ENCODE peak calls at places on chromosome 4, in four cellular contexts. One of them, this sample, is unnamed.

GRCh38 chr4:75512336-75513211 is 1.6 kb downstream of the RCHY1 start:
- DNase-seq in fibroblast of lung: peak; percentile 41
- DNase-seq in bronchial epithelial cell: peak; percentile 18
- DNase-seq in brain microvascular endothelial cell: no peak
- DNase-seq in this sample: no peak

GRCh38 chr4:13705521-13706035 is 78.1 kb upstream of the BOD1L1 start:
- DNase-seq in fibroblast of lung: no peak
- DNase-seq in bronchial epithelial cell: peak; percentile 55
- DNase-seq in brain microvascular endothelial cell: no peak
- DNase-seq in this sample: no peak

GRCh38 chr4:41319553-41319952 is 62.8 kb downstream of the UCHL1 start:
- DNase-seq in fibroblast of lung: no peak
- DNase-seq in bronchial epithelial cell: peak; percentile 72
- DNase-seq in brain microvascular endothelial cell: no peak
- DNase-seq in this sample: peak; percentile 32

GRCh38 chr4:152064753-152065152 is 303.9 kb upstream of the GATB start:
- DNase-seq in fibroblast of lung: no peak
- DNase-seq in bronchial epithelial cell: peak; percentile 4
- DNase-seq in brain microvascular endothelial cell: no peak
- DNase-seq in this sample: no peak

GRCh38 chr4:15753786-15754185 is 24.3 kb upstream of the CD38 start:
- DNase-seq in fibroblast of lung: no peak
- DNase-seq in bronchial epithelial cell: no peak
- DNase-seq in brain microvascular endothelial cell: peak; percentile 65
- DNase-seq in this sample: no peak

GRCh38 chr4:2797545-2798305 is 4.8 kb downstream of the SH3BP2 start:
- DNase-seq in fibroblast of lung: no peak
- DNase-seq in bronchial epithelial cell: no peak
- DNase-seq in brain microvascular endothelial cell: no peak
- DNase-seq in this sample: peak; percentile 61

GRCh38 chr4:101972791-101973190 is 182.3 kb downstream of the BANK1 start:
- DNase-seq in fibroblast of lung: no peak
- DNase-seq in bronchial epithelial cell: peak; percentile 89
- DNase-seq in brain microvascular endothelial cell: no peak
- DNase-seq in this sample: no peak

GRCh38 chr4:1329408-1330371 is 17.3 kb upstream of the UVSSA start:
- DNase-seq in fibroblast of lung: peak; percentile 9
- DNase-seq in bronchial epithelial cell: no peak
- DNase-seq in brain microvascular endothelial cell: no peak
- DNase-seq in this sample: no peak

GRCh38 chr4:125303821-125304220 is 10.9 kb upstream of the FAT4 start:
- DNase-seq in fibroblast of lung: no peak
- DNase-seq in bronchial epithelial cell: no peak
- DNase-seq in brain microvascular endothelial cell: no peak
- DNase-seq in this sample: no peak

GRCh38 chr4:39526810-39527295 is 386 bp downstream of the UGDH start:
- DNase-seq in fibroblast of lung: no peak
- DNase-seq in bronchial epithelial cell: no peak
- DNase-seq in brain microvascular endothelial cell: no peak
- DNase-seq in this sample: no peak

GRCh38 chr4:95510145-95510544 is 38.6 kb downstream of the UNC5C start:
- DNase-seq in fibroblast of lung: peak; percentile 59
- DNase-seq in bronchial epithelial cell: peak; percentile 38
- DNase-seq in brain microvascular endothelial cell: peak; percentile 32
- DNase-seq in this sample: peak; percentile 21

GRCh38 chr4:103092245-103092644 is 7.4 kb downstream of the BDH2 start:
- DNase-seq in fibroblast of lung: no peak
- DNase-seq in bronchial epithelial cell: no peak
- DNase-seq in brain microvascular endothelial cell: no peak
- DNase-seq in this sample: no peak

GRCh38 chr4:150224896-150225591 is 146.8 kb downstream of the DCLK2 start:
- DNase-seq in fibroblast of lung: peak; percentile 93
- DNase-seq in bronchial epithelial cell: peak; percentile 28
- DNase-seq in brain microvascular endothelial cell: peak; percentile 93
- DNase-seq in this sample: no peak

GRCh38 chr4:30875659-30876269 is 155.6 kb downstream of the PCDH7 start:
- DNase-seq in fibroblast of lung: no peak
- DNase-seq in bronchial epithelial cell: peak; percentile 89
- DNase-seq in brain microvascular endothelial cell: no peak
- DNase-seq in this sample: no peak

GRCh38 chr4:61200991-61201526 is 933 bp downstream of the ADGRL3 start:
- DNase-seq in fibroblast of lung: peak; percentile 49
- DNase-seq in bronchial epithelial cell: no peak
- DNase-seq in brain microvascular endothelial cell: peak; percentile 45
- DNase-seq in this sample: peak; percentile 26

GRCh38 chr4:169307581-169307980 is 36.8 kb upstream of the SH3RF1 start:
- DNase-seq in fibroblast of lung: no peak
- DNase-seq in bronchial epithelial cell: peak; percentile 92
- DNase-seq in brain microvascular endothelial cell: no peak
- DNase-seq in this sample: no peak

DNA sequence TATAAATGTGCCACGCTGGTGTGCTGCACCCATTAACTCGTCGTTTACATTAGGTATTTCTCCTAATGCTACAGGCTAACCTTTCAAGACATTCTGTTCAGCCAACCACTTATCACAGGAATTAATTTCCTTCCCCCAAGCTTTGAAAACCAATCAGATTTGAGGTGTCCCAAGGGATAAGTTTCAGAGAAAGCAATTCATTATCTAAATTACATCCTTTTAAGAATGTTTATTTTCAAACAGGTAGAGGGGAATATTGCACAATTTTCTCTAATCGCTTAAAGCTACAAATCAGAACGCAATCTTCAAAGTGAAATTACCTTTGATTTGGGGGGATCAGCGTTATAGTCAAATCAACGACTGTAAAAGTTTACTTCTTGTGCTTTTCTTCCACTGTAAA is 1.6 kb downstream of the CLOCK start:
- DNase-seq in fibroblast of lung: peak; percentile 21
- DNase-seq in bronchial epithelial cell: peak; percentile 57
- DNase-seq in brain microvascular endothelial cell: no peak
- DNase-seq in this sample: no peak
- H3K4me3 ChIP-seq in fibroblast of lung: peak overlapping the region; percentile 94
- H3K4me3 ChIP-seq in bronchial epithelial cell: peak overlapping the region; percentile 82
- H3K4me3 ChIP-seq in brain microvascular endothelial cell: peak overlapping the region; percentile 72
- H3K4me3 ChIP-seq in this sample: peak overlapping the region; percentile 91

DNA sequence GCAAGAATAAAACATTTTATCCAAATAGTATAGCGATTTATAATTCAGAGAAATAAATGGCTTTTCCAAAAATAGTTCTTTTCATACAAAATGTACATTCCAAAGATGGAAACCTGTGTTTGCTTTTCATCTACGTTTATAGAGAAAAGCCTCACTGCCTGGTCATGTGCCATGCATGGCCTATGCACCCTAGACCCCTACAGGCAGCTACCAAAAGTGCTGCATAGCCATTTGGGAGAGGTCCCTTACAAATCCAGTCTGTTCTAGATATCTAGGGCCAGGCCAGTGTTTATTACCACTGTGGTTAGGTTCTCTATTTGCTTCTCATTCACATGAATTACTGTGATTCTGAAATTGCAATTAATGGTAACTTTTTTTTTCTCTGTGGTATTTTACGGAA is 17.2 kb downstream of the HMGB2 start:
- DNase-seq in fibroblast of lung: no peak
- DNase-seq in bronchial epithelial cell: no peak
- DNase-seq in brain microvascular endothelial cell: no peak
- DNase-seq in this sample: peak; percentile 40
- TF ChIP-seq CTCF in fibroblast of lung: peak; percentile 34
- TF ChIP-seq CTCF in bronchial epithelial cell: no peak
- TF ChIP-seq CTCF in brain microvascular endothelial cell: peak; percentile 51
- TF ChIP-seq CTCF in this sample: peak; percentile 64

GRCh38 chr4:173508386-173509002 is 21.5 kb downstream of the HAND2 start:
- DNase-seq in fibroblast of lung: no peak
- DNase-seq in bronchial epithelial cell: no peak
- DNase-seq in brain microvascular endothelial cell: no peak
- DNase-seq in this sample: no peak
- H3K27me3 ChIP-seq in fibroblast of lung: peaks cover 37% of the 10 kb centered on the region
- H3K27me3 ChIP-seq in bronchial epithelial cell: peaks cover 27% of the 10 kb centered on the region
- H3K27me3 ChIP-seq in brain microvascular endothelial cell: peaks cover 85% of the 10 kb centered on the region
- H3K27me3 ChIP-seq in this sample: no peaks in the 10 kb centered on the region

GRCh38 chr4:81467672-81467964 is 4.1 kb downstream of the RASGEF1B start:
- DNase-seq in fibroblast of lung: no peak
- DNase-seq in bronchial epithelial cell: no peak
- DNase-seq in brain microvascular endothelial cell: no peak
- DNase-seq in this sample: no peak

GRCh38 chr4:81470456-81471327 is 1.0 kb downstream of the RASGEF1B start:
- DNase-seq in fibroblast of lung: no peak
- DNase-seq in bronchial epithelial cell: peak; percentile 38
- DNase-seq in brain microvascular endothelial cell: peak; percentile 33
- DNase-seq in this sample: no peak

GRCh38 chr4:81471361-81472248 is at the start of gene RASGEF1B:
- DNase-seq in fibroblast of lung: peak; percentile 58
- DNase-seq in bronchial epithelial cell: peak; percentile 71
- DNase-seq in brain microvascular endothelial cell: peak; percentile 61
- DNase-seq in this sample: peak; percentile 85

GRCh38 chr4:81468685-81469084 is 3.0 kb downstream of the RASGEF1B start:
- DNase-seq in fibroblast of lung: no peak
- DNase-seq in bronchial epithelial cell: no peak
- DNase-seq in brain microvascular endothelial cell: no peak
- DNase-seq in this sample: no peak

DNA sequence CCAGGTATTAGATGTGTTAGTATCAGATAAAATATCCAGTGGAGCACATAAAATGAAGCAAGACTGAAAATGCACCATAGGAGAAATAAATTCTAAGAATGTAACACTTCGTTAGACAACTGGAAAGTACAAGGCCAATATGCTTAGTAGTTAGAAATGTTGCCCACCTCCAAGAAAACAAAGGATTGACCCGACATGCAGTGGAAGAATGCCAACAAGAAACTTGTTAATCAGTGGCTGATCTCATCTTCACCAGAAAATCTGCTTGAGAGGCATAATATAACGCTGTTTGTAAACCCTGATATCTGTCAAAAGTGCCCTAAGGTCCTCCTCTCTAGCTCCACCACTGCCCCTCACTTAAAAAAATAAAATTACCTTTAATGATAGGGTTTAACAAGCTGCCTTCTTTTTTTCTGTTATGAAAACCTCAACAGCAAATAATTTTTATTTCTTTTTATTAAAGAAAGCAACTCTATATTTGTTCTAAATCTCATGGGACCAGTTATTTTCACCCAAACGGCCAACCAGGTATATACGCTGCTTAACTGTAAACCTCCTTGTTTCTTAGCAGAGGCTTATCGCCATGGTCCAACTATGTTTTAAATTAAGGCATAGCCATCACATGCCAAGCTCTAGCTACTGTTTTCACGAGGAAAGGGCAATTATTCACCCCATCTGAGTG is 1.8 kb downstream of the RASGEF1B start:
- DNase-seq in fibroblast of lung: no peak
- DNase-seq in bronchial epithelial cell: no peak
- DNase-seq in brain microvascular endothelial cell: no peak
- DNase-seq in this sample: no peak
- H3K4me3 ChIP-seq in fibroblast of lung: peak overlapping the region; percentile 1
- H3K4me3 ChIP-seq in bronchial epithelial cell: peak overlapping the region; percentile 64
- H3K4me3 ChIP-seq in brain microvascular endothelial cell: no peak overlapping the region
- H3K4me3 ChIP-seq in this sample: no peak overlapping the region

DNA sequence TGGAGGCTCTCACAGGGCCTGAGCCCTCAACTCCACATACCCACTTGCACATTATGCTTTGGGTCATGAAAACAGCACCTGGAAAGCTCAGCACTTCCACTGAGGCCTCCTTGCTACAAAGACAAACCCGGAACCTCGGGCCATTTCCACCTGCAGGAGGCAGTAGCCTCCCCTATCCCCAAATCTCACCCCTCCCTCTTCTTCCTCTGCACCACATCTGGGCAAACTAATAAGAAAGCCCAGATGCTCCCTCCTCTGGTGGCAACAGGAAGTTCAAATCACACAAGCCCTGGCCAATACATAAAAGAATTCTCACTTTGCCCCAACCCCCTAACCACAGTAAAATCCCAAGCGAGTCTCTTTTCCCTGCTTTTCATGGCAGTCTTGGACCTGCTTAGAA is 136.4 kb downstream of the MAPK10 start:
- DNase-seq in fibroblast of lung: peak; percentile 53
- DNase-seq in bronchial epithelial cell: peak; percentile 33
- DNase-seq in brain microvascular endothelial cell: peak; percentile 54
- DNase-seq in this sample: peak; percentile 45
- TF ChIP-seq CTCF in fibroblast of lung: peak; percentile 62
- TF ChIP-seq CTCF in bronchial epithelial cell: peak; percentile 71
- TF ChIP-seq CTCF in brain microvascular endothelial cell: peak; percentile 81
- TF ChIP-seq CTCF in this sample: peak; percentile 70